ENCODE peak calls at places on chromosomes 4 and X, in ten cellular contexts. H is PC-3, D is fibroblast of lung, G is kidney, N is GM12878, J is colonic mucosa, P is H9, Y is mammary epithelial cell, T is GM23248, Z is neural progenitor cell. C is an unnamed sample.

GRCh38 chrX:133985164-133986007 is at the start of gene GPC3:
- DNase-seq in J (peak; percentile 32), H (no peak), D (peak; percentile 33), G (peak; percentile 88), T (no peak), Z (peak; percentile 87), P (peak; percentile 83), Y (peak; percentile 2), N (no peak), C (peak; percentile 90)

GRCh38 chrX:15173411-15173810 is 96.5 kb downstream of the ASB9 start:
- DNase-seq in H (no peak), T (no peak), N (no peak), Y (no peak), Z (no peak), G (no peak), D (no peak), J (no peak), P (no peak), C (no peak)

GRCh38 chrX:8868070-8868795 is 67.0 kb upstream of the FAM9A start:
- DNase-seq in G (no peak), N (no peak), H (peak; percentile 92), Y (peak; percentile 63), D (peak; percentile 89), J (no peak), T (peak; percentile 87), P (no peak), Z (no peak), C (no peak)

GRCh38 chr4:109816082-109816442 is 500 bp downstream of the GAR1 start:
- DNase-seq in Y (peak; percentile 9), J (peak; percentile 29), N (no peak), G (no peak), D (no peak), Z (peak; percentile 27), H (no peak), T (peak; percentile 56), P (no peak), C (no peak)

GRCh38 chrX:45515262-45516215 is 314.9 kb upstream of the DIPK2B start:
- DNase-seq in D (peak; percentile 95), P (no peak), T (peak; percentile 94), Z (peak; percentile 49), Y (peak; percentile 98), J (peak; percentile 44), H (peak; percentile 97), N (no peak), G (peak; percentile 70), C (peak; percentile 58)

GRCh38 chr4:83751336-83751949 is 215.5 kb downstream of the GPAT3 start:
- DNase-seq in Y (peak; percentile 88), N (no peak), T (no peak), J (no peak), H (peak; percentile 62), G (no peak), Z (no peak), D (no peak), P (no peak), C (no peak)

GRCh38 chrX:153782324-153782723 is 1.5 kb downstream of the SRPK3 start:
- DNase-seq in P (peak; percentile 56), Z (peak; percentile 15), Y (no peak), J (no peak), T (no peak), H (no peak), N (no peak), G (no peak), D (no peak), C (peak; percentile 74)

GRCh38 chrX:11667286-11667685 is 1.6 kb upstream of the ARHGAP6 start:
- DNase-seq in Y (no peak), G (no peak), N (peak; percentile 23), Z (no peak), D (no peak), P (no peak), H (no peak), J (no peak), T (no peak), C (no peak)

GRCh38 chr4:100742045-100742444 is 224.2 kb upstream of the EMCN start:
- DNase-seq in G (no peak), Y (peak; percentile 70), N (no peak), T (peak; percentile 67), D (peak; percentile 17), Z (peak; percentile 4), P (no peak), J (no peak), H (peak; percentile 69), C (no peak)

GRCh38 chr4:163693211-163693610 is 198.7 kb downstream of the TMA16 start:
- DNase-seq in G (no peak), T (peak; percentile 16), P (no peak), Z (no peak), H (peak; percentile 64), J (no peak), Y (no peak), N (no peak), D (peak; percentile 59), C (no peak)

GRCh38 chr4:163701915-163702314 is 207.4 kb downstream of the TMA16 start:
- DNase-seq in G (no peak), P (no peak), D (peak; percentile 93), Y (peak; percentile 46), H (no peak), J (no peak), N (peak; percentile 49), T (peak; percentile 5), Z (no peak), C (no peak)

GRCh38 chr4:163693776-163694175 is 199.3 kb downstream of the TMA16 start:
- DNase-seq in Z (no peak), P (no peak), H (peak; percentile 77), G (no peak), Y (peak; percentile 51), J (no peak), T (peak; percentile 19), D (peak; percentile 53), N (no peak), C (no peak)

GRCh38 chr4:163694385-163694784 is 199.9 kb downstream of the TMA16 start:
- DNase-seq in T (no peak), G (no peak), Y (no peak), P (no peak), N (no peak), Z (no peak), J (no peak), H (peak; percentile 77), D (peak; percentile 38), C (no peak)

GRCh38 chr4:163697121-163697520 is 202.6 kb downstream of the TMA16 start:
- DNase-seq in P (no peak), J (no peak), Y (peak; percentile 80), G (no peak), H (peak; percentile 72), T (no peak), Z (no peak), D (no peak), N (no peak), C (no peak)
- H3K9ac ChIP-seq in P (no peak overlapping the region), J (no peak overlapping the region), Y (no peak overlapping the region), G (no peak overlapping the region), H (no peak overlapping the region), T (no peak overlapping the region), Z (no peak overlapping the region), D (no peak overlapping the region), N (no peak overlapping the region), C (no peak overlapping the region)

GRCh38 chr4:38695844-38696243 is 31.8 kb downstream of the KLF3 start:
- DNase-seq in P (no peak), Y (no peak), T (no peak), N (no peak), J (no peak), G (no peak), D (no peak), Z (no peak), H (no peak), C (peak; percentile 57)

GRCh38 chr4:38694330-38694729 is 30.3 kb downstream of the KLF3 start:
- DNase-seq in H (no peak), N (no peak), D (no peak), J (no peak), Y (no peak), T (no peak), G (no peak), Z (no peak), P (no peak), C (no peak)

GRCh38 chr4:38691251-38692008 is 27.4 kb downstream of the KLF3 start:
- DNase-seq in G (no peak), P (no peak), N (no peak), H (no peak), T (peak; percentile 92), Y (no peak), D (peak; percentile 96), J (no peak), Z (no peak), C (no peak)

GRCh38 chr4:38692421-38692820 is 28.4 kb downstream of the KLF3 start:
- DNase-seq in D (no peak), Z (no peak), H (no peak), Y (no peak), J (no peak), T (no peak), N (no peak), P (no peak), G (no peak), C (no peak)

GRCh38 chr4:38693531-38693930 is 29.5 kb downstream of the KLF3 start:
- DNase-seq in H (no peak), P (no peak), N (no peak), Z (no peak), G (no peak), J (no peak), T (no peak), Y (no peak), D (no peak), C (no peak)
- H3K9ac ChIP-seq in H (no peak overlapping the region), P (no peak overlapping the region), N (no peak overlapping the region), Z (no peak overlapping the region), G (no peak overlapping the region), J (no peak overlapping the region), T (no peak overlapping the region), Y (no peak overlapping the region), D (no peak overlapping the region), C (no peak overlapping the region)

DNA sequence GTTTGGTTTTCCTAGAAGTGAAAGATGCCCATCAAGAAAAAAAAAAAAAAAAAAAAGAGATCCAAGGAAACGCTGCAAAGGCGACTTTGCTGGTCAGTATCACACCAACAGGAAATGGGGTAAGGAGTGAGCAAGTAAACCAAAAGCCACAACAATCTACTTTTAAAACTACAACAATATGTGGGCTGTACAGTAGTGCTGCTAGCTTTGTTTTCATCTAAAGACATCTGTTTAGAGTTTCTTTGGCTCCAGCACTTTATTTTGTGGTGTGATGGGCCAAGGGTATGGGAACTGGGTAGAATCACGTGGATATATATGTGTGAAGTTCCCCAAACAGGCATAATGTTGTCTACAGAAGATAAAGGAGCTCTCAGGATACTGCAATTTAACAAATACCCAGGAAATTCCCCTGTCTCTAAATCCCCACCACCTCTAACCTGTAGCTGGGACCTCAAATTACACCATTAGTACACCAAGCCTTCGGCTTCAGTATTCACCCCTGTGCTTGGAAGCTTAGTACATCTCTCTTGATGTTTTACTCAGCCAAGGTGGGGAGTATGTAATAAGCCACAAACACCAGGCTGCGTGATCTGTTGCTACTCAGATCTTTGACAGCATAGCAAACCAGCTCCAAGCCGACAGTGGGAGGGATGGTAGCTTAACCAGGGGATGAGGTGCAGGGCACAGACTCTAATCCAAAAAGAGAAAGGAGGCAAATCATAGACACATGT is 208.0 kb downstream of the HS6ST2 start:
- DNase-seq in D (no peak), N (no peak), J (no peak), Y (no peak), Z (no peak), G (no peak), H (no peak), P (no peak), T (no peak), C (no peak)
- H3K9ac ChIP-seq in D (no peak overlapping the region), N (no peak overlapping the region), J (no peak overlapping the region), Y (no peak overlapping the region), Z (no peak overlapping the region), G (no peak overlapping the region), H (no peak overlapping the region), P (no peak overlapping the region), T (no peak overlapping the region), C (no peak overlapping the region)

DNA sequence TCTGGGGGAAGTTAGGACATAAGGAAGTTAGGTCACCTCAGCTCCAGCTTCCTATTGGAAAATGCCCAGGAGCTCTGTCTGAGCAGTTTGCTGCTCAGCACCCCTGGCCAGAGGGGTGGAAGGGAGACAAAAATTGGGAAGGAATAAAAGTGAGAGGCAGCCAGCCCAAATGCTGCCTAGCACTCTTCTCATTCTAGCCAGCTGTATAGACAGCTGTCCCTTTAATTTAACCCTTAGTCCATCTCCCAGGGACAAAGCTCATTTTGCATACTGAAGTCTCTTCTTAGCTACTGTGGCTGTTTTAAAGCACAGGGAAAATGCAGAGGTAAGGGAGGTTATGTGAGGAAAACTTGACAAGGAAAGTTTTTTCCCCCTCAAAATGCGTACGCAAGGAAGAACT is 89.5 kb upstream of the CITED1 start:
- DNase-seq in D (peak; percentile 1), P (no peak), J (no peak), N (no peak), Y (no peak), Z (no peak), H (no peak), T (peak; percentile 42), G (no peak), C (no peak)
- H3K9ac ChIP-seq in D (no peak overlapping the region), P (no peak overlapping the region), J (no peak overlapping the region), N (no peak overlapping the region), Y (no peak overlapping the region), Z (no peak overlapping the region), H (no peak overlapping the region), T (peak overlapping the region; percentile 43), G (no peak overlapping the region), C (no peak overlapping the region)

C was measured in endodermal cell.